ENCODE peak calls at places on chromosomes 4 and X, in five cellular contexts. I is H9, U is IMR-90, K is H1, Y is mesendoderm. S is an unnamed sample.

GRCh38 chr4:2297606-2298517 is 36.0 kb upstream of the MXD4 start:
- DNase-seq in I (no peak), U (no peak), K (no peak), Y (no peak), S (no peak)

GRCh38 chrX:53594354-53594753 is 92.2 kb downstream of the HUWE1 start:
- DNase-seq in I (no peak), U (peak; percentile 70), K (no peak), Y (no peak), S (peak; percentile 44)

GRCh38 chr4:71380721-71381120 is 41.9 kb downstream of the SLC4A4 start:
- DNase-seq in I (no peak), U (peak; percentile 79), K (no peak), Y (peak; percentile 24), S (peak; percentile 86)

GRCh38 chr4:77877771-77878170 is 15.1 kb downstream of the MRPL1 start:
- DNase-seq in I (peak; percentile 43), U (no peak), K (no peak), Y (peak; percentile 84), S (no peak)

GRCh38 chr4:8307714-8308113 is 38.2 kb downstream of the HTRA3 start:
- DNase-seq in I (no peak), U (no peak), K (no peak), Y (no peak), S (no peak)

GRCh38 chr4:6229095-6229494 is 28.7 kb upstream of the JAKMIP1 start:
- DNase-seq in I (peak; percentile 18), U (no peak), K (no peak), Y (no peak), S (no peak)

GRCh38 chr4:133493776-133494175 is 344.7 kb downstream of the PCDH10 start:
- DNase-seq in I (no peak), U (no peak), K (no peak), Y (no peak), S (no peak)

GRCh38 chr4:72577211-72577610 is 8.2 kb upstream of the ADAMTS3 start:
- DNase-seq in I (no peak), U (no peak), K (no peak), Y (no peak), S (no peak)

GRCh38 chr4:83389037-83389755 is 54.5 kb upstream of the HPSE start:
- DNase-seq in I (no peak), U (no peak), K (no peak), Y (no peak), S (no peak)

GRCh38 chr4:177484613-177485021 is 42.4 kb upstream of the AGA start:
- DNase-seq in I (no peak), U (peak; percentile 97), K (no peak), Y (peak; percentile 50), S (peak; percentile 82)

GRCh38 chrX:30735839-30736238 is 82.6 kb downstream of the GK start:
- DNase-seq in I (peak; percentile 53), U (peak; percentile 56), K (peak; percentile 76), Y (peak; percentile 64), S (peak; percentile 56)

GRCh38 chrX:103513476-103514108 is 5.7 kb downstream of the RAB40A start:
- DNase-seq in I (no peak), U (no peak), K (no peak), Y (no peak), S (no peak)

GRCh38 chr4:86942185-86942666 is 7.4 kb downstream of the AFF1 start:
- DNase-seq in I (no peak), U (peak; percentile 85), K (no peak), Y (no peak), S (peak; percentile 88)

GRCh38 chr4:69859140-69859539 is 805 bp downstream of the SULT1E1 start:
- DNase-seq in I (no peak), U (no peak), K (no peak), Y (no peak), S (no peak)

GRCh38 chrX:8288590-8288989 is 117.5 kb upstream of the VCX2 start:
- DNase-seq in I (no peak), U (no peak), K (no peak), Y (no peak), S (no peak)

GRCh38 chrX:66863721-66864120 is 224.8 kb upstream of the EDA2R start:
- DNase-seq in I (no peak), U (no peak), K (no peak), Y (no peak), S (no peak)

GRCh38 chrX:154720067-154720466 is 30.8 kb downstream of the GAB3 start:
- DNase-seq in I (no peak), U (no peak), K (no peak), Y (no peak), S (no peak)

GRCh38 chrX:124818764-124819163 is 472.4 kb downstream of the SH2D1A start:
- DNase-seq in I (no peak), U (no peak), K (no peak), Y (no peak), S (no peak)

GRCh38 chr4:126081336-126081735 is 766.6 kb downstream of the FAT4 start:
- DNase-seq in I (no peak), U (no peak), K (no peak), Y (no peak), S (no peak)

GRCh38 chrX:124256209-124256608 is 76.3 kb upstream of the TEX13D start:
- DNase-seq in I (no peak), U (peak; percentile 19), K (no peak), Y (no peak), S (peak; percentile 38)

GRCh38 chrX:12970691-12971202 is 4.2 kb upstream of the TMSB4X start:
- DNase-seq in I (peak; percentile 65), U (peak; percentile 75), K (no peak), Y (peak; percentile 78), S (peak; percentile 72)

GRCh38 chr4:159002950-159003349 is 99.9 kb upstream of the RAPGEF2 start:
- DNase-seq in I (no peak), U (peak; percentile 79), K (no peak), Y (no peak), S (no peak)

GRCh38 chrX:18582910-18583493 is 88.9 kb downstream of the RS1 start:
- DNase-seq in I (no peak), U (peak; percentile 10), K (no peak), Y (peak; percentile 19), S (no peak)

GRCh38 chrX:29662101-29662500 is 553.3 kb upstream of the MAGEB2 start:
- DNase-seq in I (no peak), U (peak; percentile 82), K (no peak), Y (peak; percentile 20), S (peak; percentile 81)

GRCh38 chr4:34417160-34417559 is 1827.2 kb downstream of the ARAP2 start:
- DNase-seq in I (no peak), U (no peak), K (no peak), Y (no peak), S (peak; percentile 29)

GRCh38 chr4:128688025-128688721 is 121.3 kb upstream of the JADE1 start:
- DNase-seq in I (no peak), U (no peak), K (no peak), Y (no peak), S (no peak)

GRCh38 chr4:128686032-128686465 is 123.5 kb upstream of the JADE1 start:
- DNase-seq in I (no peak), U (peak; percentile 18), K (no peak), Y (no peak), S (no peak)

GRCh38 chr4:128684031-128684430 is 125.5 kb upstream of the JADE1 start:
- DNase-seq in I (no peak), U (no peak), K (no peak), Y (no peak), S (no peak)

GRCh38 chr4:128686810-128687209 is 122.7 kb upstream of the JADE1 start:
- DNase-seq in I (no peak), U (peak; percentile 10), K (no peak), Y (no peak), S (no peak)

DNA sequence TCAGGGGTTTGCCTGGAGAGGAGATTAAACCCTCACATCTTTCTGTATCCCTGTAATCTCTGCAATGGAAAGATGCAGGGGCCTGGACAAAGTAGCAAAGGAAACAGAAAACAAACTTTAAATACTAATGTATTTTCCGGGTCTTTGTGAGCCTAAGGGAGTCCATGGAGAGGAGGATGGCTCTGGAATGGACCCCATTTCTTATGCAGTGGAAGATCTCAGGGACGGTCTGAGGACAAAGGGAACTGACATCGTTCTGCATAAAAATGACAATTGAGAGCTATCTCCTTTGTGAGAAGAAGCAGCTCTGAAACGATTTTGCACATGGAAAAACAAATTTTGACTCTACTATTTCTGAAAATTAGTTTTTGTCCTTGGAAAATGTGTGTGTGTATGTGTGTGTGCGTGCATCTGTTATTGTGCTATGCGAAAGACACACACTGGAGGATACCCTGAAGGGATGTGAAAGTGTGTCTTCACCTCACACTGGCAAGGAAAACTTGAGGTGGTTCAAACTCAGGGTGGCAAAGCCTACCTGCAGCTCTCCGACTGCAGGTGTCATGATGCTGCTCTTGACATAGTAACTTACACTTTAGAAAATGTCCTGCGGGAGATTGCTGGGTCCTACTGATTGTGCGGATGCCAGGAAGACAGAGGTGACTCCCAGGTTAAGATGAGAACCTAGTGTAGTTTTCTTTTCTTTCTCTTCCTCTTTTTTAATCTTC is 126.4 kb upstream of the JADE1 start:
- DNase-seq in I (peak; percentile 63), U (no peak), K (peak; percentile 52), Y (no peak), S (no peak)
- H3K23ac ChIP-seq in I (no peak overlapping the region), U (no peak overlapping the region), K (no peak overlapping the region), Y (no peak overlapping the region), S (no peak overlapping the region)

GRCh38 chrX:49064735-49065134 is 5.9 kb downstream of the CCDC120 start:
- DNase-seq in I (no peak), U (no peak), K (no peak), Y (no peak), S (no peak)
- H3K23ac ChIP-seq in I (no peak overlapping the region), U (no peak overlapping the region), K (no peak overlapping the region), Y (no peak overlapping the region), S (no peak overlapping the region)

GRCh38 chr4:3392319-3392718 is 49.4 kb upstream of the HGFAC start:
- DNase-seq in I (peak; percentile 2), U (no peak), K (no peak), Y (no peak), S (no peak)

GRCh38 chr4:3388461-3389185 is 53.1 kb upstream of the HGFAC start:
- DNase-seq in I (no peak), U (peak; percentile 73), K (peak; percentile 57), Y (no peak), S (peak; percentile 66)

GRCh38 chr4:3391422-3391821 is 50.3 kb upstream of the HGFAC start:
- DNase-seq in I (peak; percentile 15), U (no peak), K (peak; percentile 43), Y (no peak), S (no peak)

GRCh38 chr4:3389186-3389878 is 52.4 kb upstream of the HGFAC start:
- DNase-seq in I (no peak), U (no peak), K (peak; percentile 45), Y (no peak), S (no peak)

GRCh38 chr4:3389879-3390840 is 51.6 kb upstream of the HGFAC start:
- DNase-seq in I (no peak), U (no peak), K (peak; percentile 54), Y (peak; percentile 66), S (no peak)
- H3K23ac ChIP-seq in I (no peak overlapping the region), U (no peak overlapping the region), K (no peak overlapping the region), Y (no peak overlapping the region), S (no peak overlapping the region)

GRCh38 chr4:143185253-143186107 is 763 bp downstream of the USP38 start:
- DNase-seq in I (peak; percentile 56), U (peak; percentile 8), K (peak; percentile 66), Y (peak; percentile 65), S (peak; percentile 35)

GRCh38 chr4:143186202-143186601 is 1.5 kb downstream of the USP38 start:
- DNase-seq in I (no peak), U (peak; percentile 24), K (no peak), Y (no peak), S (peak; percentile 77)

GRCh38 chr4:143184217-143184502 is 557 bp upstream of the USP38 start:
- DNase-seq in I (no peak), U (no peak), K (no peak), Y (no peak), S (no peak)

GRCh38 chr4:143183513-143184216 is 1.1 kb upstream of the USP38 start:
- DNase-seq in I (no peak), U (no peak), K (no peak), Y (no peak), S (peak; percentile 17)

GRCh38 chr4:143184503-143185252 is at the start of gene USP38:
- DNase-seq in I (peak; percentile 95), U (peak; percentile 94), K (peak; percentile 81), Y (peak; percentile 98), S (peak; percentile 98)
- H3K23ac ChIP-seq in I (peak within 1 kb of the TSS; percentile 7), U (peak within 1 kb of the TSS; percentile 94), K (no peak within 1 kb of the TSS), Y (peak within 1 kb of the TSS; percentile 38), S (peak within 1 kb of the TSS; percentile 34)